ENCODE peak calls at places on chromosomes 12 and 14, in ten cellular contexts. One of them, this sample, is unnamed.

GRCh38 chr14:68363841-68364711 is 428.8 kb downstream of the ZFP36L1 start:
- DNase-seq in thyroid gland: no peak
- DNase-seq in upper lobe of left lung: peak; percentile 53
- DNase-seq in tibial nerve: no peak
- DNase-seq in right lobe of liver: peak; percentile 58
- DNase-seq in H1: peak; percentile 81
- DNase-seq in HCT116: no peak
- DNase-seq in K562: no peak
- DNase-seq in endothelial cell of umbilical vein: peak; percentile 56
- DNase-seq in Peyer's patch: no peak
- DNase-seq in this sample: no peak

GRCh38 chr12:127760357-127760756 is 506.6 kb upstream of the TMEM132C start:
- DNase-seq in upper lobe of left lung: no peak
- DNase-seq in endothelial cell of umbilical vein: no peak
- DNase-seq in HCT116: no peak
- DNase-seq in H1: no peak
- DNase-seq in tibial nerve: no peak
- DNase-seq in thyroid gland: no peak
- DNase-seq in right lobe of liver: no peak
- DNase-seq in Peyer's patch: no peak
- DNase-seq in K562: no peak
- DNase-seq in this sample: no peak

GRCh38 chr12:25276199-25276937 is 25.6 kb upstream of the KRAS start:
- DNase-seq in upper lobe of left lung: no peak
- DNase-seq in H1: no peak
- DNase-seq in right lobe of liver: peak; percentile 46
- DNase-seq in HCT116: peak; percentile 42
- DNase-seq in thyroid gland: peak; percentile 67
- DNase-seq in Peyer's patch: no peak
- DNase-seq in tibial nerve: peak; percentile 27
- DNase-seq in endothelial cell of umbilical vein: peak; percentile 72
- DNase-seq in K562: peak; percentile 90
- DNase-seq in this sample: peak; percentile 68

GRCh38 chr12:116372815-116373214 is 95.3 kb upstream of the MED13L start:
- DNase-seq in Peyer's patch: no peak
- DNase-seq in K562: no peak
- DNase-seq in upper lobe of left lung: no peak
- DNase-seq in thyroid gland: no peak
- DNase-seq in tibial nerve: no peak
- DNase-seq in H1: no peak
- DNase-seq in endothelial cell of umbilical vein: no peak
- DNase-seq in right lobe of liver: no peak
- DNase-seq in HCT116: no peak
- DNase-seq in this sample: no peak

GRCh38 chr12:45762185-45763110 is 32.9 kb downstream of the ARID2 start:
- DNase-seq in upper lobe of left lung: no peak
- DNase-seq in endothelial cell of umbilical vein: peak; percentile 70
- DNase-seq in HCT116: peak; percentile 19
- DNase-seq in right lobe of liver: no peak
- DNase-seq in tibial nerve: peak; percentile 33
- DNase-seq in H1: no peak
- DNase-seq in Peyer's patch: no peak
- DNase-seq in thyroid gland: no peak
- DNase-seq in K562: peak; percentile 55
- DNase-seq in this sample: no peak

GRCh38 chr12:48817957-48818830 is at the start of gene CACNB3:
- DNase-seq in tibial nerve: peak; percentile 68
- DNase-seq in HCT116: no peak
- DNase-seq in upper lobe of left lung: peak; percentile 91
- DNase-seq in endothelial cell of umbilical vein: peak; percentile 68
- DNase-seq in Peyer's patch: peak; percentile 78
- DNase-seq in K562: peak; percentile 73
- DNase-seq in H1: peak; percentile 94
- DNase-seq in thyroid gland: peak; percentile 69
- DNase-seq in right lobe of liver: peak; percentile 65
- DNase-seq in this sample: peak; percentile 74

GRCh38 chr14:36675581-36675980 is 13.9 kb downstream of the PAX9 start:
- DNase-seq in Peyer's patch: no peak
- DNase-seq in tibial nerve: no peak
- DNase-seq in thyroid gland: no peak
- DNase-seq in upper lobe of left lung: no peak
- DNase-seq in HCT116: no peak
- DNase-seq in K562: no peak
- DNase-seq in right lobe of liver: no peak
- DNase-seq in H1: no peak
- DNase-seq in endothelial cell of umbilical vein: no peak
- DNase-seq in this sample: no peak

GRCh38 chr12:32178341-32179010 is 71.8 kb downstream of the BICD1 start:
- DNase-seq in right lobe of liver: no peak
- DNase-seq in endothelial cell of umbilical vein: no peak
- DNase-seq in upper lobe of left lung: no peak
- DNase-seq in HCT116: no peak
- DNase-seq in Peyer's patch: no peak
- DNase-seq in K562: no peak
- DNase-seq in thyroid gland: no peak
- DNase-seq in tibial nerve: no peak
- DNase-seq in H1: no peak
- DNase-seq in this sample: no peak

DNA sequence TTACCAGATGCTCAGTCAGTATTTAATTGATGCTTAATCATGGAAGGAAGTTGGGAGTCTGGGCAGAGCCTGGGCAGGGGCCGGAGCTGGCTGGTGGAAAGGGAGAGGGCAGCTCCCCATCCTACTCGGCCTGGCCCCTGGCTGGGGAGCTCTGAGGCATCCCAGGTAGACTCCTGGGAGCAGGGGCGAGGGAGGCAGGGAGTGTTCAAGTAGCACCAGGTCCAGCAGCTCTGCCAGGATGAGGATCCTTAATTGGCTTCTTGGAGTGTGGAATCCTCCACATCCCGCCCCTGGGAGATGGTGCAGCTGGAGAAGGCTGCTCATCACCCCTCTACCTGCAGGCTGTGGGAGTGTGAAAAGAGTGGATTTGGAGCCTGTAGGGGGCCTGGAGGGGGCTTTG is 30.9 kb downstream of the SYNDIG1L start:
- DNase-seq in thyroid gland: no peak
- DNase-seq in HCT116: no peak
- DNase-seq in K562: no peak
- DNase-seq in Peyer's patch: no peak
- DNase-seq in H1: no peak
- DNase-seq in right lobe of liver: no peak
- DNase-seq in tibial nerve: no peak
- DNase-seq in endothelial cell of umbilical vein: no peak
- DNase-seq in upper lobe of left lung: no peak
- DNase-seq in this sample: no peak
- TF ChIP-seq POLR2A in thyroid gland: no peak
- TF ChIP-seq POLR2A in HCT116: no peak
- TF ChIP-seq POLR2A in K562: no peak
- TF ChIP-seq POLR2A in Peyer's patch: no peak
- TF ChIP-seq POLR2A in H1: no peak
- TF ChIP-seq POLR2A in right lobe of liver: no peak
- TF ChIP-seq POLR2A in tibial nerve: no peak
- TF ChIP-seq POLR2A in endothelial cell of umbilical vein: no peak
- TF ChIP-seq POLR2A in upper lobe of left lung: no peak
- TF ChIP-seq POLR2A in this sample: no peak

DNA sequence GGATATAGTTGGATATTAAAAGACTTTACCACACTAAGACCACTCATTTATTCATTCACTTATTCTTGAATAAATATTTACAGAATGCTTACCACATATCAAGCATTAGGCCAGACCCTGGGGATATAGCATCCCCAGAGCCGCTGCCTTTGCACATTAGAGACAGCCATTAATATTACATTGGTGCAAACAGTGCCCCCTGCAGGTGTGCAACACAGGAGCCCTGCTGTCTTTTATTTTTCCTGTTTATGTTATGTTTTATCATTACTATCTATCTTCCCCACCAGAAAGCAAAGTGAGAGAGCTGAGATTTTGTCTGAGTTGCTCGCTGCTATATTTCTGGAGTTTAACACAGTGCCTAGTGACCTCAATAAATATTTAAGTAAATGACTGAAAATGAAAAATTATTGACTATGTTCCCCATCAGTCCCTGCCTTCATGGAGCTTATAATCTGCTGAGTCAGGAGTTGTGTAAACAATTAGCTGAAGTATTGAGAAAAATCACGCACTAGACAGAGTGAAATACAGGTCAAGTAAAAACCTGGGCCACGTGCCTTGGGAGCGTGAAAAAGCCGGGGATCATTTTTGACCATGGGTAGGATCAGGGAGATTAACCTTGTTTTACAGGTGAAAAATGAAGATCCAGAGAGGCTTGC is 301.6 kb downstream of the PCNX1 start:
- DNase-seq in thyroid gland: no peak
- DNase-seq in Peyer's patch: no peak
- DNase-seq in H1: no peak
- DNase-seq in HCT116: no peak
- DNase-seq in right lobe of liver: no peak
- DNase-seq in endothelial cell of umbilical vein: no peak
- DNase-seq in K562: no peak
- DNase-seq in tibial nerve: no peak
- DNase-seq in upper lobe of left lung: no peak
- DNase-seq in this sample: no peak
- TF ChIP-seq CTCF in thyroid gland: no peak
- TF ChIP-seq CTCF in Peyer's patch: no peak
- TF ChIP-seq CTCF in H1: no peak
- TF ChIP-seq CTCF in HCT116: peak; percentile 55
- TF ChIP-seq CTCF in right lobe of liver: no peak
- TF ChIP-seq CTCF in endothelial cell of umbilical vein: no peak
- TF ChIP-seq CTCF in K562: no peak
- TF ChIP-seq CTCF in tibial nerve: no peak
- TF ChIP-seq CTCF in upper lobe of left lung: no peak
- TF ChIP-seq CTCF in this sample: no peak

DNA sequence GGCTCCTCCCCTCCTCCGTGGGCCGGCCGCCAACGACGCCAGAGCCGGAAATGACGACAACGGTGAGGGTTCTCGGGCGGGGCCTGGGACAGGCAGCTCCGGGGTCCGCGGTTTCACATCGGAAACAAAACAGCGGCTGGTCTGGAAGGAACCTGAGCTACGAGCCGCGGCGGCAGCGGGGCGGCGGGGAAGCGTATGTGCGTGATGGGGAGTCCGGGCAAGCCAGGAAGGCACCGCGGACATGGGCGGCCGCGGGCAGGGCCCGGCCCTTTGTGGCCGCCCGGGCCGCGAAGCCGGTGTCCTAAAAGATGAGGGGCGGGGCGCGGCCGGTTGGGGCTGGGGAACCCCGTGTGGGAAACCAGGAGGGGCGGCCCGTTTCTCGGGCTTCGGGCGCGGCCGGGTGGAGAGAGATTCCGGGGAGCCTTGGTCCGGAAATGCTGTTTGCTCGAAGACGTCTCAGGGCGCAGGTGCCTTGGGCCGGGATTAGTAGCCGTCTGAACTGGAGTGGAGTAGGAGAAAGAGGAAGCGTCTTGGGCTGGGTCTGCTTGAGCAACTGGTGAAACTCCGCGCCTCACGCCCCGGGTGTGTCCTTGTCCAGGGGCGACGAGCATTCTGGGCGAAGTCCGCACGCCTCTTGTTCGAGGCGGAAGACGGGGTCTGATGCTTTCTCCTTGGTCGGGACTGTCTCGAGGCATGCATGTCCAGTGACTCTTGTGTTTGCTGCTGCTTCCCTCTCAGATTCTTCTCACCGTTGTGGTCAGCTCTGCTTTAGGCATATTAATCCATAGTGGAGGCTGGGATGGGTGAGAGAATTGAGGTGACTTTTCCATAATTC is at the start of gene PSEN1:
- DNase-seq in upper lobe of left lung: peak; percentile 99
- DNase-seq in Peyer's patch: peak; percentile 99
- DNase-seq in HCT116: peak; percentile 77
- DNase-seq in right lobe of liver: peak; percentile 97
- DNase-seq in K562: peak; percentile 92
- DNase-seq in tibial nerve: peak; percentile 99
- DNase-seq in endothelial cell of umbilical vein: peak; percentile 94
- DNase-seq in H1: peak; percentile 100
- DNase-seq in thyroid gland: peak; percentile 91
- DNase-seq in this sample: peak; percentile 98
- TF ChIP-seq POLR2A in upper lobe of left lung: peak; percentile 79
- TF ChIP-seq POLR2A in Peyer's patch: peak; percentile 94
- TF ChIP-seq POLR2A in HCT116: peak; percentile 54
- TF ChIP-seq POLR2A in right lobe of liver: peak; percentile 88
- TF ChIP-seq POLR2A in K562: peak; percentile 80
- TF ChIP-seq POLR2A in tibial nerve: peak; percentile 88
- TF ChIP-seq POLR2A in endothelial cell of umbilical vein: peak; percentile 76
- TF ChIP-seq POLR2A in H1: peak; percentile 76
- TF ChIP-seq POLR2A in thyroid gland: peak; percentile 75
- TF ChIP-seq POLR2A in this sample: no peak

GRCh38 chr12:64694130-64695078 is 64.8 kb downstream of the GNS start:
- DNase-seq in HCT116: no peak
- DNase-seq in K562: peak; percentile 70
- DNase-seq in right lobe of liver: no peak
- DNase-seq in tibial nerve: no peak
- DNase-seq in endothelial cell of umbilical vein: no peak
- DNase-seq in upper lobe of left lung: no peak
- DNase-seq in thyroid gland: no peak
- DNase-seq in H1: no peak
- DNase-seq in Peyer's patch: no peak
- DNase-seq in this sample: no peak

GRCh38 chr12:64695550-64695949 is 63.7 kb downstream of the GNS start:
- DNase-seq in HCT116: no peak
- DNase-seq in upper lobe of left lung: no peak
- DNase-seq in K562: no peak
- DNase-seq in right lobe of liver: no peak
- DNase-seq in endothelial cell of umbilical vein: no peak
- DNase-seq in tibial nerve: no peak
- DNase-seq in H1: no peak
- DNase-seq in thyroid gland: no peak
- DNase-seq in Peyer's patch: no peak
- DNase-seq in this sample: no peak

GRCh38 chr12:64691793-64692583 is 67.2 kb downstream of the GNS start:
- DNase-seq in Peyer's patch: no peak
- DNase-seq in right lobe of liver: no peak
- DNase-seq in HCT116: no peak
- DNase-seq in H1: no peak
- DNase-seq in upper lobe of left lung: no peak
- DNase-seq in K562: no peak
- DNase-seq in endothelial cell of umbilical vein: no peak
- DNase-seq in tibial nerve: no peak
- DNase-seq in thyroid gland: no peak
- DNase-seq in this sample: no peak

GRCh38 chr12:64699504-64700115 is 59.6 kb downstream of the GNS start:
- DNase-seq in thyroid gland: no peak
- DNase-seq in endothelial cell of umbilical vein: no peak
- DNase-seq in right lobe of liver: peak; percentile 46
- DNase-seq in tibial nerve: no peak
- DNase-seq in HCT116: no peak
- DNase-seq in K562: no peak
- DNase-seq in H1: no peak
- DNase-seq in Peyer's patch: no peak
- DNase-seq in upper lobe of left lung: no peak
- DNase-seq in this sample: peak; percentile 29

DNA sequence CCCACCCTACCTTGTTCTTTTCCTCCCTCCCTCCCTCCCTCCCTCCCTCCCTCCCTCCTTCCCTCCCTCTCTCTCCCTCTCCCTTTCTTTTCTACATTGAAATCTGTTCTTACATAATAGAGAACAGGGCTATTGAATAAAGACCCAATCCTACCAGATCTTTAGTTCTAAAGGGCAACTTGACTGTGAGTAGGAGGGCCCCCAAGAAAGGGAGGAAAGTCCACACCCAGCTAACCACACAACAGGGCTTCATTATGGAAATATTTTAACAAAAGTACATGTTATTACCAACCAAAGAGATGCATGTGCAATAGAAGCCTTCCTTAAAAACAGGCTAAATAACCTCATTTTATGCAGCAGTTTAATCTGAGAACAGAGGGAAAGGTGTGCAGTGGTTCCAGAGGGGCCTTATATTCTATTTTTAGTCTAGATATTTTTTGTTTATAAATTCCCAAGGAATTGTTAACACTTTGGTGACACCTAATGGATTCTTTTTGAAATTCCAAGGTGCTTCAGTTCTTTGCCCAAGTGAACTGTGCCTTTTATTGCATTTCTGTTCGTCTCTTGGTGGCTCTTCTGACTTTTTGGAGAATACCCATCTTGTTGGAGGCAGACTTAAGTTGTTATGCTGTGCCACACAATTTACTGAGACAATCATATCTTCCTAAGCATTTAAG is 63.0 kb downstream of the GNS start:
- DNase-seq in upper lobe of left lung: no peak
- DNase-seq in thyroid gland: no peak
- DNase-seq in Peyer's patch: no peak
- DNase-seq in HCT116: no peak
- DNase-seq in K562: peak; percentile 44
- DNase-seq in H1: no peak
- DNase-seq in tibial nerve: no peak
- DNase-seq in endothelial cell of umbilical vein: peak; percentile 62
- DNase-seq in right lobe of liver: no peak
- DNase-seq in this sample: no peak
- TF ChIP-seq CTCF in upper lobe of left lung: peak; percentile 34
- TF ChIP-seq CTCF in thyroid gland: no peak
- TF ChIP-seq CTCF in Peyer's patch: no peak
- TF ChIP-seq CTCF in HCT116: peak; percentile 48
- TF ChIP-seq CTCF in K562: peak; percentile 58
- TF ChIP-seq CTCF in H1: no peak
- TF ChIP-seq CTCF in tibial nerve: no peak
- TF ChIP-seq CTCF in endothelial cell of umbilical vein: peak; percentile 6
- TF ChIP-seq CTCF in right lobe of liver: peak; percentile 36
- TF ChIP-seq CTCF in this sample: peak; percentile 33